ENCODE peak calls at places on chromosomes 12 and 14, in seven cellular contexts. Q is colonic mucosa, Z is body of pancreas, R is WERI-Rb-1, T is uterus, K is hepatocyte, L is GM12878. S is an unnamed sample.

GRCh38 chr14:51921026-51921425 is 60.6 kb downstream of the GNG2 start:
- DNase-seq in Q (no peak), Z (no peak), R (no peak), T (no peak), K (no peak), L (no peak), S (no peak)

GRCh38 chr14:76112889-76113611 is 38.7 kb upstream of the GPATCH2L start:
- DNase-seq in Q (no peak), Z (no peak), R (no peak), T (no peak), K (no peak), L (no peak), S (no peak)

GRCh38 chr14:77092676-77093075 is 5.4 kb upstream of the CIPC start:
- DNase-seq in Q (no peak), Z (no peak), R (no peak), T (no peak), K (no peak), L (no peak), S (no peak)

GRCh38 chr14:49634547-49635334 is at the start of gene DNAAF2:
- DNase-seq in Q (peak; percentile 69), Z (peak; percentile 72), R (peak; percentile 66), T (peak; percentile 51), K (peak; percentile 83), L (no peak), S (peak; percentile 83)

GRCh38 chr12:57823131-57823907 is 4.8 kb upstream of the AVIL start:
- DNase-seq in Q (no peak), Z (no peak), R (no peak), T (no peak), K (no peak), L (no peak), S (no peak)

GRCh38 chr12:123748661-123749060 is 13.4 kb upstream of the DNAH10 start:
- DNase-seq in Q (no peak), Z (no peak), R (no peak), T (no peak), K (no peak), L (no peak), S (no peak)

GRCh38 chr12:96218989-96219678 is 25.0 kb downstream of the ELK3 start:
- DNase-seq in Q (no peak), Z (no peak), R (no peak), T (no peak), K (no peak), L (no peak), S (no peak)

GRCh38 chr14:61894452-61895077 is 132.3 kb downstream of the SNAPC1 start:
- DNase-seq in Q (peak; percentile 60), Z (peak; percentile 68), R (peak; percentile 74), T (no peak), K (peak; percentile 87), L (no peak), S (peak; percentile 73)

GRCh38 chr14:83007641-83008237 is 1474.1 kb upstream of the SEL1L start:
- DNase-seq in Q (no peak), Z (no peak), R (no peak), T (no peak), K (no peak), L (no peak), S (no peak)

GRCh38 chr12:25992026-25992782 is 33.7 kb downstream of the RASSF8 start:
- DNase-seq in Q (no peak), Z (peak; percentile 31), R (no peak), T (no peak), K (no peak), L (no peak), S (no peak)

GRCh38 chr14:89091781-89092180 is 267.3 kb downstream of the TTC8 start:
- DNase-seq in Q (no peak), Z (no peak), R (no peak), T (no peak), K (no peak), L (no peak), S (no peak)

GRCh38 chr12:94100254-94100653 is 48.1 kb upstream of the PLXNC1 start:
- DNase-seq in Q (no peak), Z (no peak), R (no peak), T (peak; percentile 70), K (peak; percentile 53), L (no peak), S (no peak)

GRCh38 chr14:34219661-34220060 is 242.4 kb downstream of the SPTSSA start:
- DNase-seq in Q (no peak), Z (no peak), R (no peak), T (no peak), K (no peak), L (no peak), S (no peak)

GRCh38 chr14:100807979-100808734 is 17.8 kb upstream of the MEG3 start:
- DNase-seq in Q (no peak), Z (no peak), R (no peak), T (no peak), K (no peak), L (no peak), S (peak; percentile 16)

GRCh38 chr14:64203366-64204006 is 90.7 kb downstream of the ESR2 start:
- DNase-seq in Q (no peak), Z (no peak), R (no peak), T (no peak), K (no peak), L (no peak), S (no peak)

GRCh38 chr12:79295572-79295971 is 395.2 kb downstream of the PAWR start:
- DNase-seq in Q (no peak), Z (no peak), R (no peak), T (no peak), K (no peak), L (no peak), S (no peak)

GRCh38 chr12:127231366-127231765 is 1035.6 kb upstream of the TMEM132C start:
- DNase-seq in Q (no peak), Z (no peak), R (no peak), T (no peak), K (no peak), L (no peak), S (no peak)
- H3K9me3 ChIP-seq in Q (no peaks in the 10 kb centered on the region), Z (no peaks in the 10 kb centered on the region), R (no peaks in the 10 kb centered on the region), T (no peaks in the 10 kb centered on the region), K (no peaks in the 10 kb centered on the region), L (no peaks in the 10 kb centered on the region), S (no peaks in the 10 kb centered on the region)

GRCh38 chr14:20044243-20044642 is 8.4 kb upstream of the OR4K13 start:
- DNase-seq in Q (no peak), Z (no peak), R (no peak), T (no peak), K (no peak), L (no peak), S (no peak)
- H3K9me3 ChIP-seq in Q (no peaks in the 10 kb centered on the region), Z (no peaks in the 10 kb centered on the region), R (no peaks in the 10 kb centered on the region), T (no peaks in the 10 kb centered on the region), K (peaks cover 5% of the 10 kb centered on the region), L (no peaks in the 10 kb centered on the region), S (no peaks in the 10 kb centered on the region)

GRCh38 chr14:104386281-104386841 is 193.2 kb upstream of the C14orf180 start:
- DNase-seq in Q (no peak), Z (no peak), R (no peak), T (no peak), K (no peak), L (no peak), S (peak; percentile 43)
- H3K9me3 ChIP-seq in Q (no peaks in the 10 kb centered on the region), Z (no peaks in the 10 kb centered on the region), R (peaks cover 3% of the 10 kb centered on the region), T (no peaks in the 10 kb centered on the region), K (no peaks in the 10 kb centered on the region), L (no peaks in the 10 kb centered on the region), S (no peaks in the 10 kb centered on the region)

DNA sequence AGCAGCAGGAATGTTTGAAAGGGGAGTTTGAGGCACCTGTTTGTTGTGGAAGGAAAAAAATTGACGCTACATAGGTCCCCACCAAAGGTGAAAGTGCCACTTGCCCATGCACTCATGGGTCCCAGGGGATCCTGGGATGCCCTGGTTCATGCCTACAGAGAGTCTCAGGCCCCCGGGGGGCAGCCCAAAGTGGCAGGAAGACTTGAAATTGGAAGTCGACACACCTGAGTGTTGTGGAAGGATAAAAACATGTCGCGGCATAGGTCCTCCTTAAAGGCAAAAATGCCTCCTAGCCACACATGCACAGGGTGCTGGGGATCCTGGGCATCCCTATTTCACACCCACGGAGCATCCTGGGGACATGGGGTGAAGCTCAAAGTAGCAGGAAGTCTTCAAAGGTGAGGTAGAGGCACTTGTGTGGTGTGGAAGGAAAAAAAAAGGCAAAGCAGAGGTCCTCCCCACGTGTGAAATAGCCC is 576.1 kb downstream of the ALG10 start:
- DNase-seq in Q (no peak), Z (no peak), R (no peak), T (no peak), K (no peak), L (no peak), S (no peak)
- H3K9me3 ChIP-seq in Q (no peaks in the 10 kb centered on the region), Z (peaks cover 69% of the 10 kb centered on the region), R (peaks cover 4% of the 10 kb centered on the region), T (no peaks in the 10 kb centered on the region), K (no peaks in the 10 kb centered on the region), L (no peaks in the 10 kb centered on the region), S (no peaks in the 10 kb centered on the region)

DNA sequence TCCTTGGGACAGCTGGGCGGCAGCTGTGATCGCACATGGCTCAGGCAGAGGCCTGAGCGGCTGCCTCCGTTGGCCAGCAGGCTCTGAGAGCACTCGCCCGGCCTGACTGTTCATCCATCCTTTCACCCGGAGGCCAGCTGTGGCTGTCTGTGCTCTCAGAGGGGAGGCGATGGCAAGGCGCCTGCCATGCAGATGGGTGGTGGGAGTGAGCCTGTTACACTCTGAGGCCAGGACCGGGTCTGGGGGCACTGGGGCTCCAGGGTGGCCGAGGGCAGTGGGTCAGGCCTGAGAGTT is 292.3 kb downstream of the TMEM121 start:
- DNase-seq in Q (no peak), Z (no peak), R (no peak), T (no peak), K (no peak), L (no peak), S (no peak)
- H3K9me3 ChIP-seq in Q (no peaks in the 10 kb centered on the region), Z (no peaks in the 10 kb centered on the region), R (no peaks in the 10 kb centered on the region), T (no peaks in the 10 kb centered on the region), K (no peaks in the 10 kb centered on the region), L (no peaks in the 10 kb centered on the region), S (no peaks in the 10 kb centered on the region)

S was measured in right cardiac atrium.